ENCODE peak calls at places on chromosomes 6 and 20, in five cellular contexts. One of them, this sample, is unnamed.

GRCh38 chr6:41428995-41429417 is 93.6 kb downstream of the NCR2 start:
- DNase-seq in adrenal gland: no peak
- DNase-seq in mucosa of descending colon: peak; percentile 28
- DNase-seq in breast epithelium: no peak
- DNase-seq in AG10803: peak; percentile 61
- DNase-seq in this sample: peak; percentile 13

GRCh38 chr6:145865175-145865574 is 50.6 kb upstream of the FBXO30 start:
- DNase-seq in adrenal gland: no peak
- DNase-seq in mucosa of descending colon: no peak
- DNase-seq in breast epithelium: no peak
- DNase-seq in AG10803: no peak
- DNase-seq in this sample: no peak

GRCh38 chr6:109271622-109272021 is 110.6 kb downstream of the CD164 start:
- DNase-seq in adrenal gland: no peak
- DNase-seq in mucosa of descending colon: no peak
- DNase-seq in breast epithelium: no peak
- DNase-seq in AG10803: no peak
- DNase-seq in this sample: no peak

GRCh38 chr6:42450314-42451145 is 1.2 kb downstream of the TRERF1 start:
- DNase-seq in adrenal gland: peak; percentile 37
- DNase-seq in mucosa of descending colon: peak; percentile 25
- DNase-seq in breast epithelium: no peak
- DNase-seq in AG10803: no peak
- DNase-seq in this sample: peak; percentile 36

GRCh38 chr6:19303381-19303780 is 533.8 kb upstream of the ID4 start:
- DNase-seq in adrenal gland: no peak
- DNase-seq in mucosa of descending colon: peak; percentile 9
- DNase-seq in breast epithelium: no peak
- DNase-seq in AG10803: peak; percentile 9
- DNase-seq in this sample: no peak

GRCh38 chr20:2751347-2751867 is 49.0 kb downstream of the CPXM1 start:
- DNase-seq in adrenal gland: no peak
- DNase-seq in mucosa of descending colon: peak; percentile 11
- DNase-seq in breast epithelium: no peak
- DNase-seq in AG10803: no peak
- DNase-seq in this sample: no peak

GRCh38 chr6:14316911-14317535 is 199.5 kb downstream of the CD83 start:
- DNase-seq in adrenal gland: no peak
- DNase-seq in mucosa of descending colon: peak; percentile 21
- DNase-seq in breast epithelium: no peak
- DNase-seq in AG10803: no peak
- DNase-seq in this sample: no peak

GRCh38 chr6:27893836-27894807 is 18.1 kb downstream of the OR2B2 start:
- DNase-seq in adrenal gland: peak; percentile 90
- DNase-seq in mucosa of descending colon: peak; percentile 92
- DNase-seq in breast epithelium: peak; percentile 78
- DNase-seq in AG10803: peak; percentile 94
- DNase-seq in this sample: peak; percentile 96

GRCh38 chr6:142842423-142843261 is 102.3 kb downstream of the HIVEP2 start:
- DNase-seq in adrenal gland: no peak
- DNase-seq in mucosa of descending colon: no peak
- DNase-seq in breast epithelium: no peak
- DNase-seq in AG10803: no peak
- DNase-seq in this sample: peak; percentile 60

GRCh38 chr6:125983246-125983945 is 2.9 kb upstream of the TRMT11 start:
- DNase-seq in adrenal gland: no peak
- DNase-seq in mucosa of descending colon: no peak
- DNase-seq in breast epithelium: no peak
- DNase-seq in AG10803: peak; percentile 85
- DNase-seq in this sample: peak; percentile 62

GRCh38 chr20:38805502-38805957 is at the start of gene PPP1R16B:
- DNase-seq in adrenal gland: peak; percentile 45
- DNase-seq in mucosa of descending colon: peak; percentile 60
- DNase-seq in breast epithelium: no peak
- DNase-seq in AG10803: no peak
- DNase-seq in this sample: peak; percentile 36

GRCh38 chr6:91299544-91300491 is 712.9 kb upstream of the MAP3K7 start:
- DNase-seq in adrenal gland: peak; percentile 11
- DNase-seq in mucosa of descending colon: peak; percentile 9
- DNase-seq in breast epithelium: no peak
- DNase-seq in AG10803: no peak
- DNase-seq in this sample: peak; percentile 1

GRCh38 chr6:19804362-19805145 is 32.6 kb upstream of the ID4 start:
- DNase-seq in adrenal gland: peak; percentile 94
- DNase-seq in mucosa of descending colon: peak; percentile 95
- DNase-seq in breast epithelium: peak; percentile 92
- DNase-seq in AG10803: peak; percentile 96
- DNase-seq in this sample: peak; percentile 99

GRCh38 chr6:15290962-15291704 is 45.3 kb downstream of the JARID2 start:
- DNase-seq in adrenal gland: no peak
- DNase-seq in mucosa of descending colon: no peak
- DNase-seq in breast epithelium: no peak
- DNase-seq in AG10803: no peak
- DNase-seq in this sample: no peak

GRCh38 chr6:96450082-96450759 is 71.4 kb upstream of the UFL1 start:
- DNase-seq in adrenal gland: no peak
- DNase-seq in mucosa of descending colon: peak; percentile 6
- DNase-seq in breast epithelium: no peak
- DNase-seq in AG10803: no peak
- DNase-seq in this sample: no peak

GRCh38 chr20:59253325-59253724 is 47.1 kb upstream of the EDN3 start:
- DNase-seq in adrenal gland: no peak
- DNase-seq in mucosa of descending colon: no peak
- DNase-seq in breast epithelium: no peak
- DNase-seq in AG10803: no peak
- DNase-seq in this sample: no peak

GRCh38 chr20:2006452-2007381 is 12.9 kb upstream of the PDYN start:
- DNase-seq in adrenal gland: peak; percentile 11
- DNase-seq in mucosa of descending colon: peak; percentile 25
- DNase-seq in breast epithelium: no peak
- DNase-seq in AG10803: peak; percentile 86
- DNase-seq in this sample: peak; percentile 54

GRCh38 chr6:18371576-18371975 is 15.6 kb upstream of the RNF144B start:
- DNase-seq in adrenal gland: no peak
- DNase-seq in mucosa of descending colon: no peak
- DNase-seq in breast epithelium: no peak
- DNase-seq in AG10803: no peak
- DNase-seq in this sample: no peak

GRCh38 chr20:2133318-2134183 is 31.9 kb downstream of the STK35 start:
- DNase-seq in adrenal gland: peak; percentile 81
- DNase-seq in mucosa of descending colon: no peak
- DNase-seq in breast epithelium: no peak
- DNase-seq in AG10803: peak; percentile 88
- DNase-seq in this sample: peak; percentile 73

GRCh38 chr6:27672113-27672799 is 199.4 kb upstream of the ZNF184 start:
- DNase-seq in adrenal gland: no peak
- DNase-seq in mucosa of descending colon: peak; percentile 25
- DNase-seq in breast epithelium: no peak
- DNase-seq in AG10803: peak; percentile 39
- DNase-seq in this sample: no peak

GRCh38 chr6:42088101-42088591 is 37.8 kb downstream of the TAF8 start:
- DNase-seq in adrenal gland: no peak
- DNase-seq in mucosa of descending colon: no peak
- DNase-seq in breast epithelium: no peak
- DNase-seq in AG10803: peak; percentile 37
- DNase-seq in this sample: peak; percentile 34

GRCh38 chr6:104625536-104625935 is 234.2 kb downstream of the HACE1 start:
- DNase-seq in adrenal gland: no peak
- DNase-seq in mucosa of descending colon: no peak
- DNase-seq in breast epithelium: no peak
- DNase-seq in AG10803: peak; percentile 78
- DNase-seq in this sample: peak; percentile 82

GRCh38 chr20:45407067-45407745 is 883 bp upstream of the DBNDD2 start:
- DNase-seq in adrenal gland: peak; percentile 61
- DNase-seq in mucosa of descending colon: peak; percentile 58
- DNase-seq in breast epithelium: no peak
- DNase-seq in AG10803: peak; percentile 28
- DNase-seq in this sample: peak; percentile 31

GRCh38 chr20:35395728-35396127 is 16.0 kb downstream of the UQCC1 start:
- DNase-seq in adrenal gland: peak; percentile 66
- DNase-seq in mucosa of descending colon: no peak
- DNase-seq in breast epithelium: no peak
- DNase-seq in AG10803: peak; percentile 75
- DNase-seq in this sample: peak; percentile 85

GRCh38 chr6:163720005-163720404 is 305.5 kb downstream of the QKI start:
- DNase-seq in adrenal gland: no peak
- DNase-seq in mucosa of descending colon: no peak
- DNase-seq in breast epithelium: no peak
- DNase-seq in AG10803: no peak
- DNase-seq in this sample: no peak

GRCh38 chr6:31971279-31971992 is 502 bp downstream of the DXO start:
- DNase-seq in adrenal gland: no peak
- DNase-seq in mucosa of descending colon: no peak
- DNase-seq in breast epithelium: no peak
- DNase-seq in AG10803: no peak
- DNase-seq in this sample: no peak

DNA sequence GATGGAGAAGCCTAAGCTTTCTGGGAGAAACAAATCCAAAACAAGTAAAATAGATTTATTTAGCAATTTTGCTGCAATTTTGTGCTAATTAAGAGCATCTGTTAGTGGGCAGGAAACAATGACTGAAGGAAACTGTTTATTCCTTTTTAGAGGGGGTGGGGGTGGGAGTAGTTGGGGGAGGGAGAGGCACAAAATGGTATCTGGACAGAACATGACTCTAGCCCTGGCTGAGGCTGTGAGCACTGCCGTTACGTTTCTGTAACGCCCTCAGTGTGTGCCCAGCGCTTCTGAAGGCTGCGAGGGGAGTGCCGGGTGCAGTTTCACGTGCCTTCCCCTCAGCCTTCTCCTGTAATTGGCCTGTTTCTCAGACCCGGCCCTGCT is 28.8 kb downstream of the METTL24 start:
- DNase-seq in adrenal gland: no peak
- DNase-seq in mucosa of descending colon: no peak
- DNase-seq in breast epithelium: no peak
- DNase-seq in AG10803: peak; percentile 68
- DNase-seq in this sample: no peak
- H3K4me3 ChIP-seq in adrenal gland: no peak overlapping the region
- H3K4me3 ChIP-seq in mucosa of descending colon: no peak overlapping the region
- H3K4me3 ChIP-seq in breast epithelium: peak overlapping the region; percentile 47
- H3K4me3 ChIP-seq in AG10803: peak overlapping the region; percentile 38
- H3K4me3 ChIP-seq in this sample: no peak overlapping the region

GRCh38 chr6:63269470-63269869 is 50.3 kb downstream of the LGSN start:
- DNase-seq in adrenal gland: no peak
- DNase-seq in mucosa of descending colon: no peak
- DNase-seq in breast epithelium: no peak
- DNase-seq in AG10803: no peak
- DNase-seq in this sample: no peak

GRCh38 chr6:63268574-63268973 is 51.2 kb downstream of the LGSN start:
- DNase-seq in adrenal gland: no peak
- DNase-seq in mucosa of descending colon: no peak
- DNase-seq in breast epithelium: no peak
- DNase-seq in AG10803: no peak
- DNase-seq in this sample: no peak

GRCh38 chr6:63267828-63268227 is 52.0 kb downstream of the LGSN start:
- DNase-seq in adrenal gland: no peak
- DNase-seq in mucosa of descending colon: no peak
- DNase-seq in breast epithelium: no peak
- DNase-seq in AG10803: no peak
- DNase-seq in this sample: no peak

GRCh38 chr6:63275953-63276352 is 43.8 kb downstream of the LGSN start:
- DNase-seq in adrenal gland: no peak
- DNase-seq in mucosa of descending colon: no peak
- DNase-seq in breast epithelium: no peak
- DNase-seq in AG10803: no peak
- DNase-seq in this sample: no peak

GRCh38 chr6:63272397-63272796 is 47.4 kb downstream of the LGSN start:
- DNase-seq in adrenal gland: no peak
- DNase-seq in mucosa of descending colon: no peak
- DNase-seq in breast epithelium: no peak
- DNase-seq in AG10803: peak; percentile 15
- DNase-seq in this sample: peak; percentile 42
- TF ChIP-seq CTCF in adrenal gland: peak; percentile 25
- TF ChIP-seq CTCF in mucosa of descending colon: no peak
- TF ChIP-seq CTCF in breast epithelium: peak; percentile 21
- TF ChIP-seq CTCF in AG10803: peak; percentile 26
- TF ChIP-seq CTCF in this sample: peak; percentile 22

DNA sequence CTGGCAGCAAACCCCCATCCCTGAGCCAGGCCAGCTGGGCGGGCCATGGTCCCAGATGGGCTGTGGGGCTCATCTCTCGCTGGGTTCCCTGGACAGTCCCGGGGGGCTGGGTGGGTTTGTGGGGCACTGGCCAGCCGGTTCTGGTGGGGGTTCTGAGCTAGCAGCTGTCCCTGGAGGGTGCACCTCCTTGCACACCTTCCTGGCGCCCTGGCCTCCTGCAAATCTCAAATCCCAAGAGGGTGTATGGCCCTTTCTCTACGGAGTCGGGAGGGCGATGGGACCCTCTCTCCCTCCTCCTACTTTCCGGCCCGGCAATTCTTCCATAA is 1.2 kb upstream of the LAMA5 start:
- DNase-seq in adrenal gland: no peak
- DNase-seq in mucosa of descending colon: no peak
- DNase-seq in breast epithelium: no peak
- DNase-seq in AG10803: no peak
- DNase-seq in this sample: no peak
- H3K4me3 ChIP-seq in adrenal gland: no peak overlapping the region
- H3K4me3 ChIP-seq in mucosa of descending colon: no peak overlapping the region
- H3K4me3 ChIP-seq in breast epithelium: peak overlapping the region; percentile 83
- H3K4me3 ChIP-seq in AG10803: no peak overlapping the region
- H3K4me3 ChIP-seq in this sample: no peak overlapping the region

DNA sequence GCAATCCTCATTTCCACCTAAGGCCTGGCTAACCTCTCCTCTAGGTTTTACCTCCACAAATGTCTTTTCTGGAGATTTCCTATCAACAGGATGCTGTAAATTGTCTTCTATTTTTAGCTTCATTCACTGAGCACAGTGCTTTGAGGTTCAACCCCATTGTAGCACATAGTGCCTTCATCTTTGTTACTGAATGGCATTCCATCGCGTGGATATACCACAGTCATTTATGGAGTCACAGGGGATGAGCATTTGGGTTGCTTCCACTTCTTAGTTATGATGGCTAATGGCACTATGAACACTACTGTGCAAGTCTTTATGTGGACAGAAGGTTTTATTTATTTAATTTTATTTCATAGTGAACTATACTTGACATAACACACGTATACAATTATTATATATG is 387.1 kb downstream of the SMOC2 start:
- DNase-seq in adrenal gland: no peak
- DNase-seq in mucosa of descending colon: no peak
- DNase-seq in breast epithelium: no peak
- DNase-seq in AG10803: no peak
- DNase-seq in this sample: no peak
- TF ChIP-seq CTCF in adrenal gland: no peak
- TF ChIP-seq CTCF in mucosa of descending colon: no peak
- TF ChIP-seq CTCF in breast epithelium: no peak
- TF ChIP-seq CTCF in AG10803: no peak
- TF ChIP-seq CTCF in this sample: no peak

DNA sequence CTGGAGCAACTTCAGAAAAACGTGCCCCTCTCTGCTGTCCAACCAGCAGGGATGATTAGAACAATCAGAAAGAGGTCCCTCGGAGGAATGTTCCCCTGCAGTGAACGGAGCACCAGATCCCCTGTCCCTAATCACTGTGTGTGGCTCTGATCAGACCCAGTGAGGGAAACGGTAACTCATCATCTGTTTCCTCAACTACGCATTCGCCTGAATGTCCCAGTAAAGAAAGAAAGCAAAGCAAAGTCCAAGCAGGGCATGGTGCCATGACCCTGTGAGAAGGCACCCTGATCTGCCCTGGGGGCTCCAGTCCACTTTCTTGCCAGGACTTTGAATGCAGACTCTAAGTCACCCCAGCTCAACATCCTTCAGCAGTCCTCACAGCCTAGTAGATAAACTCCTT is 149.1 kb downstream of the LY86 start:
- DNase-seq in adrenal gland: no peak
- DNase-seq in mucosa of descending colon: no peak
- DNase-seq in breast epithelium: no peak
- DNase-seq in AG10803: no peak
- DNase-seq in this sample: no peak
- H3K4me3 ChIP-seq in adrenal gland: no peak overlapping the region
- H3K4me3 ChIP-seq in mucosa of descending colon: no peak overlapping the region
- H3K4me3 ChIP-seq in breast epithelium: peak overlapping the region; percentile 59
- H3K4me3 ChIP-seq in AG10803: peak overlapping the region; percentile 58
- H3K4me3 ChIP-seq in this sample: peak overlapping the region; percentile 45

This sample was measured in fibroblast of pulmonary artery.